ENCODE peak calls at places on chromosomes 4 and X, in ten cellular contexts. Y is HFF-Myc, A is colonic mucosa, M is testis, T is AG04450, V is suprapubic skin, P is fibroblast of mammary gland, D is HepG2, R is fibroblast of the aortic adventitia, Q is tibial nerve. N is an unnamed sample.

GRCh38 chr4:13601060-13601459 is 26.5 kb downstream of the BOD1L1 start:
- DNase-seq in Q (no peak), R (no peak), V (no peak), D (no peak), M (no peak), P (no peak), Y (no peak), T (no peak), A (no peak), N (no peak)

GRCh38 chrX:15854712-15855561 is at the start of gene AP1S2:
- DNase-seq in M (peak), A (peak), Y (peak), Q (peak), T (peak), D (peak), V (peak), R (peak), P (peak), N (peak)

GRCh38 chr4:178577933-178578332 is 1135.7 kb upstream of the AGA start:
- DNase-seq in Q (no peak), V (no peak), A (no peak), P (no peak), D (peak), M (peak), T (no peak), R (no peak), Y (no peak), N (no peak)

GRCh38 chrX:152619897-152620296 is 17.8 kb upstream of the GABRQ start:
- DNase-seq in A (no peak), P (no peak), M (no peak), T (no peak), D (no peak), V (no peak), Q (no peak), Y (no peak), R (no peak), N (no peak)

GRCh38 chr4:169058312-169058711 is 48.3 kb upstream of the CBR4 start:
- DNase-seq in R (no peak), A (no peak), M (no peak), D (no peak), Q (no peak), Y (no peak), V (no peak), T (no peak), P (no peak), N (no peak)

GRCh38 chr4:108926058-108926457 is 163.2 kb upstream of the ETNPPL start:
- DNase-seq in R (no peak), A (no peak), M (no peak), P (peak), V (no peak), T (no peak), Y (peak), D (no peak), Q (no peak), N (no peak)

GRCh38 chrX:116930311-116930710 is 467.5 kb upstream of the CT83 start:
- DNase-seq in V (no peak), M (no peak), T (no peak), D (no peak), R (no peak), A (no peak), Q (no peak), Y (no peak), P (no peak), N (no peak)

GRCh38 chr4:137531951-137532868 is at the start of gene PCDH18:
- DNase-seq in R (peak), T (peak), M (peak), A (peak), Y (peak), D (no peak), Q (peak), V (peak), P (peak), N (peak)

GRCh38 chr4:2789801-2790582 is 2.9 kb upstream of the SH3BP2 start:
- DNase-seq in Y (no peak), D (no peak), M (no peak), T (no peak), V (peak), Q (no peak), P (no peak), R (no peak), A (no peak), N (no peak)

GRCh38 chrX:96684339-96685204 is at the start of gene DIAPH2:
- DNase-seq in P (peak), D (peak), R (peak), Q (peak), A (peak), V (peak), T (peak), M (peak), Y (no peak), N (peak)

GRCh38 chr4:141335166-141335565 is 114.5 kb downstream of the ZNF330 start:
- DNase-seq in R (no peak), M (no peak), P (no peak), A (no peak), Q (no peak), T (no peak), V (no peak), Y (no peak), D (no peak), N (no peak)

GRCh38 chrX:14039344-14039743 is 9.7 kb upstream of the GEMIN8 start:
- DNase-seq in R (peak), A (peak), V (no peak), Y (no peak), D (peak), T (no peak), Q (peak), M (peak), P (peak), N (no peak)

GRCh38 chr4:188781655-188782054 is 642.4 kb downstream of the TRIML1 start:
- DNase-seq in V (no peak), A (no peak), Q (no peak), T (no peak), R (no peak), Y (no peak), M (peak), D (peak), P (peak), N (no peak)

GRCh38 chr4:182022899-182023298 is 220.3 kb upstream of the TENM3 start:
- DNase-seq in M (no peak), Q (no peak), R (no peak), V (no peak), D (no peak), A (no peak), Y (no peak), T (no peak), P (no peak), N (no peak)

GRCh38 chr4:37864786-37865185 is 26.1 kb upstream of the TBC1D1 start:
- DNase-seq in T (no peak), V (no peak), M (no peak), A (no peak), Q (no peak), P (no peak), R (no peak), Y (peak), D (no peak), N (no peak)

GRCh38 chr4:152666946-152667345 is 12.9 kb downstream of the TMEM154 start:
- DNase-seq in V (no peak), D (no peak), A (no peak), R (no peak), Q (no peak), P (no peak), Y (no peak), T (no peak), M (no peak), N (no peak)

GRCh38 chrX:74422576-74423288 is 1.4 kb downstream of the SLC16A2 start:
- DNase-seq in M (peak), Q (no peak), P (peak), Y (no peak), A (peak), D (peak), V (peak), T (peak), R (peak), N (no peak)

GRCh38 chr4:137124278-137124932 is 407.9 kb downstream of the PCDH18 start:
- DNase-seq in P (peak), Q (no peak), Y (peak), M (no peak), V (no peak), R (peak), D (peak), T (peak), A (no peak), N (peak)

GRCh38 chr4:89616382-89616781 is 220.6 kb downstream of the SNCA start:
- DNase-seq in R (no peak), M (no peak), A (no peak), P (no peak), Q (no peak), Y (no peak), T (no peak), D (no peak), V (no peak), N (no peak)

GRCh38 chr4:93842512-93843252 is 14.1 kb downstream of the ATOH1 start:
- DNase-seq in M (no peak), Y (no peak), R (no peak), Q (no peak), P (no peak), T (no peak), D (peak), A (peak), V (no peak), N (no peak)

GRCh38 chrX:143615851-143616250 is 20.1 kb downstream of the SLITRK4 start:
- DNase-seq in R (no peak), A (no peak), D (no peak), Q (no peak), T (no peak), Y (no peak), M (no peak), P (no peak), V (no peak), N (no peak)

GRCh38 chr4:23023121-23023520 is 330.4 kb downstream of the GBA3 start:
- DNase-seq in R (no peak), A (no peak), P (no peak), T (no peak), Q (no peak), M (no peak), Y (no peak), D (no peak), V (no peak), N (no peak)

GRCh38 chrX:107288676-107289075 is 82.3 kb downstream of the DNAAF6 start:
- DNase-seq in Q (no peak), A (no peak), P (no peak), V (no peak), Y (no peak), M (no peak), T (no peak), D (no peak), R (no peak), N (no peak)

GRCh38 chrX:108731144-108731543 is 5.2 kb downstream of the IRS4 start:
- DNase-seq in Y (no peak), V (no peak), M (no peak), P (no peak), R (no peak), T (no peak), A (no peak), D (no peak), Q (no peak), N (no peak)

GRCh38 chr4:15479089-15479912 is 9.6 kb downstream of the CC2D2A start:
- DNase-seq in V (no peak), Y (peak), D (peak), Q (peak), A (peak), P (peak), M (peak), T (peak), R (peak), N (peak)

GRCh38 chr4:75232546-75232945 is 281.7 kb downstream of the RCHY1 start:
- DNase-seq in D (no peak), P (no peak), Y (no peak), M (peak), A (no peak), V (no peak), T (no peak), R (no peak), Q (no peak), N (no peak)

GRCh38 chr4:91837608-91838029 is 466.1 kb upstream of the GRID2 start:
- DNase-seq in M (no peak), P (no peak), T (no peak), D (no peak), Q (no peak), Y (no peak), V (no peak), A (no peak), R (peak), N (no peak)

GRCh38 chr4:153465583-153465921 is 608 bp upstream of the TMEM131L start:
- DNase-seq in T (no peak), M (peak), Q (peak), V (peak), D (peak), A (peak), R (peak), P (peak), Y (peak), N (no peak)

GRCh38 chr4:89814362-89814761 is 22.6 kb downstream of the SNCA start:
- DNase-seq in M (no peak), P (no peak), Y (no peak), A (no peak), Q (no peak), D (no peak), T (no peak), V (no peak), R (no peak), N (no peak)

GRCh38 chrX:13868481-13869040 is 51.7 kb upstream of the GPM6B start:
- DNase-seq in R (peak), M (no peak), D (no peak), V (no peak), T (no peak), Q (no peak), A (no peak), P (peak), Y (no peak), N (peak)

GRCh38 chr4:7280906-7281305 is 88.6 kb downstream of the SORCS2 start:
- DNase-seq in P (no peak), Q (no peak), Y (no peak), M (no peak), A (no peak), V (no peak), D (no peak), T (no peak), R (peak), N (no peak)

GRCh38 chr4:145565328-145565727 is 53.9 kb upstream of the MMAA start:
- DNase-seq in Y (no peak), V (no peak), R (no peak), T (no peak), A (no peak), Q (no peak), M (no peak), D (no peak), P (peak), N (no peak)

GRCh38 chr4:100742045-100742444 is 224.2 kb upstream of the EMCN start:
- DNase-seq in M (no peak), A (no peak), D (peak), P (peak), Y (no peak), T (no peak), V (no peak), Q (no peak), R (peak), N (no peak)

GRCh38 chr4:124515591-124515990 is 196.9 kb downstream of the ANKRD50 start:
- DNase-seq in T (no peak), R (no peak), P (no peak), D (no peak), Q (no peak), Y (no peak), M (no peak), V (no peak), A (no peak), N (no peak)

GRCh38 chrX:132059973-132060540 is 37.0 kb downstream of the STK26 start:
- DNase-seq in A (no peak), R (no peak), V (no peak), Y (no peak), M (no peak), D (no peak), Q (no peak), P (no peak), T (no peak), N (no peak)

DNA sequence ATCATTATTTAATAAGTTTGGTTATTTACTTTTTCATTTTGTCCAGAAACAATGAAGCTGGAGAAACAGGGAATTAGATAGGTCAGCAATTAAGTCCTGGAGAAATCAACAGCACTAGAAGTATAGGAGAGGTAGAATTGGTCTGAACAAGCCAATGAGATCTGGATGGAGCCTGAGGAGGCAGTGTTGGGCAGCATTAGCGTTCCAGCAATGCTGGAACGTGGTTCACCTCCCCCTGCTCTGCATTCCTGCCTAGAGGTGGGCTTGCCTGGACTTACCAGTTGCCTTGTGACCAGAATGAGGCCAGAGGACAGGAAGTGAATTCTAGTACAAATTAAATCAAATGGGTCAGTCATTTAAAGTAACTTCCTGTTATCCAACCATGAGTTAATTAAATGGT is 4.6 kb downstream of the RASSF6 start:
- DNase-seq in Q (no peak), P (no peak), R (no peak), D (peak), T (no peak), A (no peak), Y (no peak), V (no peak), M (no peak), N (no peak)
- TF ChIP-seq CTCF in Q (no peak), P (no peak), R (no peak), D (peak), T (no peak), A (no peak), Y (no peak), V (no peak), M (no peak), N (no peak)

DNA sequence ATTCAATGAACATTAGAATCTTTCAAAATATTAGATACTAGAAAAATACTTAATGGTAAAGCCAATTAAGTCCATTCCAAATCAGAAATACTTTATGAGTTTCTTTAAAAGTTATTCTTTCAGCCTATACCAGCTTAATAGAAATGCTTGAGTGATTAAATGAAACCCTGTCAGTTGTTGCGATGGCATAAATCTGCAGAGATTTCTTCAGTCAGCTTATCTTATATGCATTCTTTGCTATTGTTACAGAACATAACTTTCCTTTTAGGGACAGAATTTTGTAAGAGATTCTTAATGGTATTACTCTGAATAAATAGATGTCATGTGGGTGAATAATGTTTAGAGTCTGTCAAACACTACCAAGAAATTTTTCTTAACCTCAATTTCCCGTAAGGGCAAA is 325.0 kb upstream of the HAND2 start:
- DNase-seq in M (no peak), Q (no peak), D (no peak), P (no peak), A (no peak), R (peak), V (no peak), Y (no peak), T (no peak), N (no peak)
- H3K4me3 ChIP-seq in M (no peak), Q (no peak), D (no peak), P (no peak), A (no peak), R (no peak), V (no peak), Y (no peak), T (no peak), N (no peak)

GRCh38 chr4:73251384-73251783 is 7.2 kb downstream of the ANKRD17 start:
- DNase-seq in A (no peak), Q (no peak), Y (no peak), R (no peak), P (no peak), D (no peak), T (no peak), M (no peak), V (no peak), N (no peak)
- TF ChIP-seq CTCF in A (no peak), Q (no peak), Y (no peak), R (no peak), P (no peak), D (peak), T (no peak), M (no peak), V (no peak), N (no peak)

GRCh38 chr4:147057631-147057980 is 111.9 kb upstream of the TTC29 start:
- DNase-seq in A (no peak), Y (no peak), R (peak), Q (no peak), D (no peak), M (no peak), T (no peak), P (peak), V (no peak), N (no peak)
- H3K4me3 ChIP-seq in A (peak), Y (peak), R (peak), Q (peak), D (peak), M (no peak), T (peak), P (peak), V (peak), N (peak)

DNA sequence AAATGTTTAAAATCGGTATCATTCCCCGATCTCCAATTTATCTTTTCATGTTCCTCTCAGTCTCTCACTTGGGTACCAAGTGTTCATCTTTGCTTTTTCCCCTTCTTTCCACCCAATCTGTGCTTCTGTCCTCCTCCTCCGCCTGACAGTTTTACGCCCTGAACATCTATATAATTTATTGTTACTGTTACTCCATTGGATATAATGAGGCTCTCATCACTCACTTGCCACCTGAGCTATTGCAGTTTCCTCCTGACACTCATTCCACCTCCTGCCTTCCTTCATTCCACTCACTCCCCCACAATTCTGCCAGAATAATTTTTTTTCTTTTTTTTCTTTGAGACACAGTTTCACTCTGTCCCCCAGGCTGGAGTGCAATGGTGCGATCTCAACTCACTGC is 77.6 kb upstream of the SORBS2 start:
- DNase-seq in R (no peak), T (no peak), M (no peak), D (no peak), V (no peak), Q (no peak), Y (no peak), P (no peak), A (no peak), N (no peak)
- TF ChIP-seq CTCF in R (no peak), T (no peak), M (no peak), D (no peak), V (no peak), Q (no peak), Y (no peak), P (no peak), A (no peak), N (no peak)

N was measured in AG04449.